ENCODE peak calls at places on chromosomes 13 and 19, in nine cellular contexts. K is AG04450, R is WERI-Rb-1, L is H9, V is fibroblast of lung, Z is aorta, F is heart left ventricle, N is neural progenitor cell, M is A549. Q is an unnamed sample.

GRCh38 chr19:51098366-51099069 is 9.7 kb downstream of the CTU1 start:
- DNase-seq in F (peak; percentile 82), K (no peak), N (peak; percentile 13), V (peak; percentile 6), Z (peak; percentile 82), R (no peak), M (no peak), L (no peak), Q (no peak)

GRCh38 chr13:38687246-38688229 is 661 bp downstream of the FREM2 start:
- DNase-seq in Z (peak; percentile 74), K (no peak), L (peak; percentile 51), R (peak; percentile 19), F (peak; percentile 62), M (peak; percentile 11), N (peak; percentile 68), V (peak; percentile 6), Q (no peak)

GRCh38 chr13:74111399-74111798 is 22.8 kb downstream of the KLF12 start:
- DNase-seq in K (no peak), L (no peak), Z (no peak), V (no peak), F (no peak), R (no peak), N (no peak), M (no peak), Q (no peak)

GRCh38 chr13:111474136-111475002 is 153.9 kb downstream of the TEX29 start:
- DNase-seq in M (peak; percentile 31), Z (no peak), V (peak; percentile 19), F (no peak), K (peak; percentile 2), N (peak; percentile 74), R (peak; percentile 39), L (peak; percentile 64), Q (no peak)

GRCh38 chr19:33133438-33134031 is 1.6 kb downstream of the WDR88 start:
- DNase-seq in V (no peak), L (peak; percentile 62), R (no peak), Z (no peak), K (no peak), F (no peak), M (peak; percentile 51), N (peak; percentile 40), Q (no peak)

GRCh38 chr19:29446331-29446730 is 79.5 kb upstream of the VSTM2B start:
- DNase-seq in K (no peak), L (peak; percentile 15), V (no peak), M (no peak), N (no peak), R (no peak), Z (no peak), F (no peak), Q (no peak)

GRCh38 chr13:39073983-39074382 is 35.7 kb downstream of the NHLRC3 start:
- DNase-seq in K (no peak), N (no peak), L (no peak), V (no peak), R (no peak), M (no peak), F (no peak), Z (no peak), Q (no peak)

GRCh38 chr19:10726268-10726667 is 8.4 kb downstream of the DNM2 start:
- DNase-seq in N (no peak), L (no peak), V (no peak), K (no peak), F (no peak), M (no peak), R (no peak), Z (no peak), Q (no peak)

GRCh38 chr13:97944396-97945029 is 9.0 kb upstream of the IPO5 start:
- DNase-seq in R (no peak), V (peak; percentile 63), N (no peak), K (no peak), L (no peak), Z (no peak), F (no peak), M (no peak), Q (no peak)

GRCh38 chr19:19911150-19911549 is 10.4 kb downstream of the ZNF93 start:
- DNase-seq in N (no peak), V (peak; percentile 63), M (no peak), L (no peak), Z (no peak), R (no peak), K (no peak), F (no peak), Q (no peak)
- H3K27ac ChIP-seq in N (no peak overlapping the region), V (no peak overlapping the region), M (no peak overlapping the region), L (no peak overlapping the region), Z (no peak overlapping the region), R (no peak overlapping the region), K (no peak overlapping the region), F (no peak overlapping the region), Q (no peak overlapping the region)

GRCh38 chr13:112727581-112727980 is 37.7 kb downstream of the ATP11A start:
- DNase-seq in V (no peak), N (no peak), R (no peak), F (no peak), L (peak; percentile 30), K (no peak), Z (no peak), M (no peak), Q (no peak)
- H3K27ac ChIP-seq in V (no peak overlapping the region), N (no peak overlapping the region), R (no peak overlapping the region), F (peak overlapping the region; percentile 93), L (no peak overlapping the region), K (no peak overlapping the region), Z (no peak overlapping the region), M (no peak overlapping the region), Q (no peak overlapping the region)

GRCh38 chr19:3765121-3765520 is 2.6 kb downstream of the MRPL54 start:
- DNase-seq in M (no peak), F (no peak), Z (no peak), L (no peak), V (no peak), K (no peak), N (no peak), R (no peak), Q (no peak)

GRCh38 chr19:3768748-3769099 is 3.3 kb downstream of the RAX2 start:
- DNase-seq in R (no peak), Z (no peak), L (no peak), K (no peak), V (no peak), F (no peak), N (no peak), M (no peak), Q (no peak)

GRCh38 chr19:3767050-3767449 is 4.6 kb downstream of the MRPL54 start:
- DNase-seq in R (peak; percentile 34), V (no peak), F (no peak), Z (no peak), K (no peak), M (no peak), L (no peak), N (no peak), Q (no peak)

GRCh38 chr19:3768015-3768747 is 3.8 kb downstream of the RAX2 start:
- DNase-seq in F (no peak), Z (no peak), N (no peak), L (no peak), V (no peak), M (no peak), R (peak; percentile 97), K (no peak), Q (no peak)

DNA sequence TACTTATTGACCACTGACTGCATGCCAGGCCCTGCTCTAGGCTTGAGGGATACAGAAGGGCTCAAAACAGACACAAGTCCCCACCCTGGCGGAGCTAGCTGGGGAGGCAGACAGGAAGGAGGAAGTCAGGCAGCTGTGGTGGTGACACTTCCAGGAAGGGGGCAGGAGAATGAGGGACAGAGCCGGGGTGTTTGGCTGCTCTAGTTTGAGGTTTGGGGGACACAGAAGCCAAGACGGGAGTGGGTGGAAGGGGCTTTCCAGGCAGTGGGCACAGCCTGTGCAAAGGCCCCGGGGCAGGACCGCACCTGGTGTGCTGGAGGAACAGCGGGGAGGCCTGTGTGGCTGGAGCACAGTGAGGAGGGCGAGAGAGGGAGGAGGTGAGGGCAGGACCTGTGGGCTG is 4.0 kb downstream of the MRPL54 start:
- DNase-seq in N (no peak), M (no peak), Z (no peak), V (no peak), K (no peak), R (no peak), L (no peak), F (no peak), Q (no peak)
- H3K27ac ChIP-seq in N (no peak overlapping the region), M (no peak overlapping the region), Z (no peak overlapping the region), V (no peak overlapping the region), K (no peak overlapping the region), R (peak overlapping the region; percentile 94), L (no peak overlapping the region), F (no peak overlapping the region), Q (no peak overlapping the region)

DNA sequence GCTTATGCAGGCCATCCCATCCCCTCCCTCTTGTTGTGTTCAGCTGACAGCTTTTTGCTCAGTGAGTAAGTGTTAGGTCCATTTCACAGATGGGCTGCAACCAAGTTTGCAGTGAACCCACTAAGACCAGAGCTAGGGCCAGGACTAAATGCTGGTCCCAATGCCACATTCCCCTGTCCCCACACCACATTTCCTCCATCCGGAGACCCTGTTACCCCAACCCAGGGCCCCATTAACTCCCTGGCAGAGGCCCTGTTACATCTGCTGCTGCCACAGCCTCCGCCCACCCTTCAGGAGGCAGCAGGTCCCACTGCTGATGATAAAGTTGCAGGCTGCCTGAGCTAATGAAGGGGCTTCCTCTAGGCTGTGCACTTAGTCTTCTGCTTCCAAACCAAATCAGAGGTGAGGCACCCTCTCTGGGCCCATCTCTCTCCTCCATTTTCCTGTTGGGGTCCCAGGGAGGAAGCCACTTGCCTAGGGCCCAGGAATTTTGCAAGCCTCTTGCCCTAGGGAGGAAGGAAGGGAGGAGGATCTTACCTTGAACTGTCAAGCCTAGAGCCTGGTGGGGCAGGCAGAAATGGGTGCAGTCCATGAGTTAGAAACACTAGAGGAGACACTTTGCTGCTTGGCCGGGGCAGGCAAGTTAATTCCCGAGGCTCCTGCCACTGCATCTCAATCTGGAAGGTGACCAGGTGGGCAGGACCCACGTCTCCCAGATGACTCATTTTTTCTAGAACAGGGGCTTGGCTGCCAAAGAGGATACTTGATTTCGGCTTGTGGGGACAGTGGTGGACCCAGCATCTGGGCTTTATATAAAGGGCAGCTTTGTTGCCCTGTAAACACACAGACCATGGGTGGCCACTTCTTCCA is 3.4 kb upstream of the USF2 start:
- DNase-seq in N (no peak), Z (peak; percentile 64), M (no peak), R (peak; percentile 8), V (no peak), F (peak; percentile 53), K (no peak), L (peak; percentile 22), Q (no peak)
- H3K27ac ChIP-seq in N (no peak overlapping the region), Z (no peak overlapping the region), M (no peak overlapping the region), R (no peak overlapping the region), V (no peak overlapping the region), F (no peak overlapping the region), K (no peak overlapping the region), L (no peak overlapping the region), Q (no peak overlapping the region)